ENCODE peak calls at places on chromosomes 7 and 10, in ten cellular contexts. I is NCI-H1092 treated with DMSO at 0.1 percent for 48 hours, Q is retina, E is spleen, G is H54, N is glutamatergic neuron, P is A172, T is non-pigmented ciliary epithelial cell, M is putamen, J is SW480. D is an unnamed sample.
A peak's percentile ranks its signal among the peaks of the same experiment; 100 is the strongest.

GRCh38 chr10:16271571-16271970 is 165.2 kb upstream of the PTER start:
- DNase-seq in I (no peak), Q (no peak), E (no peak), G (no peak), N (no peak), P (no peak), T (no peak), M (no peak), J (no peak), D (no peak)

GRCh38 chr10:71799112-71799511 is 25.8 kb upstream of the VSIR start:
- DNase-seq in I (no peak), Q (no peak), E (no peak), G (no peak), N (no peak), P (no peak), T (no peak), M (no peak), J (no peak), D (peak; percentile 51)

GRCh38 chr10:125144693-125145623 is 15.4 kb downstream of the CTBP2 start:
- DNase-seq in I (peak; percentile 10), Q (peak; percentile 15), E (no peak), G (no peak), N (no peak), P (no peak), T (no peak), M (no peak), J (no peak), D (no peak)

GRCh38 chr10:68870545-68871104 is 30.5 kb upstream of the DDX50 start:
- DNase-seq in I (no peak), Q (no peak), E (no peak), G (no peak), N (no peak), P (no peak), T (no peak), M (no peak), J (no peak), D (no peak)

GRCh38 chr7:51028128-51028830 is 245.6 kb upstream of the GRB10 start:
- DNase-seq in I (no peak), Q (no peak), E (no peak), G (no peak), N (no peak), P (no peak), T (no peak), M (no peak), J (no peak), D (no peak)

GRCh38 chr7:44980393-44981034 is 1.7 kb upstream of the MYO1G start:
- DNase-seq in I (no peak), Q (no peak), E (peak; percentile 73), G (no peak), N (no peak), P (peak; percentile 81), T (no peak), M (no peak), J (no peak), D (peak; percentile 70)

GRCh38 chr10:99548041-99548530 is 15.3 kb downstream of the NKX2-3 start:
- DNase-seq in I (no peak), Q (no peak), E (no peak), G (peak; percentile 72), N (no peak), P (peak; percentile 71), T (no peak), M (no peak), J (peak; percentile 58), D (no peak)

GRCh38 chr7:135169141-135169935 is 1.2 kb downstream of the CYREN start:
- DNase-seq in I (no peak), Q (peak; percentile 5), E (peak; percentile 88), G (peak; percentile 40), N (peak; percentile 58), P (peak; percentile 32), T (no peak), M (no peak), J (peak; percentile 36), D (no peak)

GRCh38 chr7:103810112-103810744 is 179.2 kb downstream of the RELN start:
- DNase-seq in I (no peak), Q (peak; percentile 58), E (no peak), G (no peak), N (no peak), P (no peak), T (no peak), M (no peak), J (no peak), D (no peak)

D was measured in kidney.